ENCODE peak calls at places on chromosomes 16 and 17, in nine cellular contexts. P is CD8-positive, alpha-beta T cell; A is activated gamma-delta T cell treated with Interleukin-2 at 50 U/mL for 16 hours; B is HEK293T; W is upper lobe of right lung; I is activated CD4-positive, alpha-beta memory T cell treated with anti-CD3 and anti-CD28 coated beads for 36 hours; U is GM06990; V is effector memory CD4-positive, alpha-beta T cell; F is NCI-H774. O is an unnamed sample.

GRCh38 chr17:77474292-77474988 is 333.7 kb downstream of the SEC14L1 start:
- DNase-seq in W (no peak), P (no peak), V (no peak), I (no peak), U (no peak), A (no peak), B (no peak), F (no peak), O (no peak)

GRCh38 chr16:53081032-53081424 is 26.2 kb downstream of the CHD9 start:
- DNase-seq in I (no peak), U (no peak), P (no peak), F (no peak), V (no peak), W (no peak), A (no peak), B (no peak), O (no peak)

GRCh38 chr17:180380-181212 is 854 bp downstream of the DOC2B start:
- DNase-seq in U (no peak), V (no peak), P (no peak), W (no peak), A (no peak), F (no peak), B (peak; percentile 43), I (no peak), O (no peak)

GRCh38 chr17:77382356-77382911 is 241.7 kb downstream of the SEC14L1 start:
- DNase-seq in B (no peak), U (no peak), P (no peak), V (no peak), I (peak; percentile 68), F (no peak), A (peak; percentile 76), W (no peak), O (no peak)

GRCh38 chr16:534089-534635 is 6.7 kb downstream of the CAPN15 start:
- DNase-seq in F (no peak), I (no peak), B (no peak), P (no peak), V (no peak), U (no peak), W (no peak), A (no peak), O (no peak)

GRCh38 chr17:76276461-76277299 is 11.5 kb downstream of the UBALD2 start:
- DNase-seq in V (no peak), W (no peak), I (peak; percentile 12), U (no peak), P (no peak), B (no peak), F (no peak), A (no peak), O (no peak)

GRCh38 chr17:3682033-3682432 is 13.4 kb downstream of the EMC6 start:
- DNase-seq in U (no peak), I (no peak), A (no peak), W (no peak), B (no peak), P (no peak), V (no peak), F (no peak), O (no peak)

GRCh38 chr16:3580686-3581085 is 3.5 kb upstream of the NLRC3 start:
- DNase-seq in I (no peak), F (no peak), B (no peak), U (no peak), P (no peak), A (no peak), V (no peak), W (no peak), O (no peak)

GRCh38 chr17:47959825-47960655 is 2.4 kb upstream of the PRR15L start:
- DNase-seq in F (peak; percentile 65), U (no peak), P (no peak), V (no peak), A (no peak), W (no peak), I (no peak), B (no peak), O (no peak)

GRCh38 chr16:85395207-85395912 is 217.8 kb upstream of the GSE1 start:
- DNase-seq in B (peak; percentile 54), A (no peak), F (no peak), W (peak; percentile 78), I (no peak), U (no peak), P (no peak), V (no peak), O (no peak)

GRCh38 chr17:75847595-75848522 is 3.7 kb upstream of the UNC13D start:
- DNase-seq in P (no peak), B (no peak), W (no peak), V (no peak), U (peak; percentile 7), I (no peak), F (no peak), A (no peak), O (no peak)

GRCh38 chr17:11031787-11032186 is 193.9 kb upstream of the PIRT start:
- DNase-seq in A (no peak), P (no peak), W (no peak), I (no peak), V (no peak), U (no peak), B (peak; percentile 15), F (no peak), O (no peak)

GRCh38 chr16:72137380-72138063 is 34.4 kb downstream of the PMFBP1 start:
- DNase-seq in B (no peak), I (no peak), F (no peak), P (no peak), U (no peak), A (no peak), V (no peak), W (peak; percentile 44), O (no peak)

GRCh38 chr17:79843917-79844815 is 4.9 kb upstream of the CBX4 start:
- DNase-seq in P (no peak), V (no peak), U (no peak), I (no peak), W (peak; percentile 88), A (no peak), F (peak; percentile 49), B (peak; percentile 65), O (no peak)

O was measured in T-helper 9 cell.